ENCODE peak calls at places on chromosomes 1 and 21, in nine cellular contexts. V is fibroblast of pulmonary artery; A is CD4-positive, alpha-beta memory T cell; O is HepG2; C is transverse colon; F is ascending aorta; K is bronchial epithelial cell; T is WERI-Rb-1; H is fibroblast of lung. Q is an unnamed sample.

GRCh38 chr1:8055973-8056372 is 29.9 kb upstream of the ERRFI1 start:
- DNase-seq in V (peak), A (no peak), O (peak), C (no peak), F (no peak), K (peak), T (no peak), H (peak), Q (peak)

GRCh38 chr1:25343872-25344271 is 5.7 kb downstream of the TMEM50A start:
- DNase-seq in V (peak), A (no peak), O (no peak), C (no peak), F (no peak), K (peak), T (no peak), H (peak), Q (peak)

GRCh38 chr1:99548924-99549605 is 96.8 kb upstream of the PALMD start:
- DNase-seq in V (peak), A (no peak), O (no peak), C (no peak), F (no peak), K (no peak), T (no peak), H (no peak), Q (peak)

GRCh38 chr1:195439661-195440060 is 1168.6 kb downstream of the KCNT2 start:
- DNase-seq in V (no peak), A (no peak), O (no peak), C (no peak), F (no peak), K (no peak), T (no peak), H (no peak), Q (no peak)

GRCh38 chr1:217139513-217139912 is 416.3 kb upstream of the ESRRG start:
- DNase-seq in V (no peak), A (no peak), O (no peak), C (no peak), F (no peak), K (no peak), T (no peak), H (no peak), Q (no peak)

GRCh38 chr1:186429017-186429416 is 31.9 kb downstream of the PDC start:
- DNase-seq in V (peak), A (no peak), O (no peak), C (no peak), F (no peak), K (no peak), T (no peak), H (no peak), Q (peak)

GRCh38 chr1:77975907-77976306 is 3.0 kb downstream of the FUBP1 start:
- DNase-seq in V (no peak), A (no peak), O (no peak), C (no peak), F (no peak), K (peak), T (no peak), H (no peak), Q (peak)

GRCh38 chr1:145935708-145936107 is 8.4 kb upstream of the RBM8A start:
- DNase-seq in V (no peak), A (no peak), O (no peak), C (no peak), F (no peak), K (no peak), T (no peak), H (no peak), Q (no peak)

GRCh38 chr1:64691631-64692030 is 53.2 kb upstream of the RAVER2 start:
- DNase-seq in V (peak), A (no peak), O (no peak), C (no peak), F (no peak), K (peak), T (no peak), H (peak), Q (peak)

GRCh38 chr1:25825605-25826004 is 5.9 kb downstream of the MTFR1L start:
- DNase-seq in V (no peak), A (no peak), O (peak), C (no peak), F (no peak), K (no peak), T (no peak), H (no peak), Q (no peak)

GRCh38 chr1:230537456-230537855 is 104.8 kb upstream of the COG2 start:
- DNase-seq in V (no peak), A (no peak), O (no peak), C (no peak), F (no peak), K (no peak), T (peak), H (no peak), Q (no peak)

GRCh38 chr1:209710098-209710497 is 5.5 kb downstream of the HSD11B1 start:
- DNase-seq in V (no peak), A (no peak), O (no peak), C (no peak), F (no peak), K (no peak), T (no peak), H (no peak), Q (no peak)

GRCh38 chr1:5637171-5637570 is 355.1 kb downstream of the NPHP4 start:
- DNase-seq in V (no peak), A (peak), O (no peak), C (peak), F (no peak), K (peak), T (peak), H (no peak), Q (no peak)

GRCh38 chr1:38018864-38019343 is 6.4 kb downstream of the UTP11 start:
- DNase-seq in V (peak), A (no peak), O (peak), C (no peak), F (no peak), K (no peak), T (no peak), H (peak), Q (peak)

GRCh38 chr1:58991305-58991704 is 207.5 kb upstream of the JUN start:
- DNase-seq in V (no peak), A (no peak), O (no peak), C (no peak), F (no peak), K (no peak), T (no peak), H (no peak), Q (no peak)

GRCh38 chr1:228228601-228229074 is 20.8 kb downstream of the OBSCN start:
- DNase-seq in V (peak), A (no peak), O (peak), C (no peak), F (no peak), K (peak), T (no peak), H (peak), Q (peak)

GRCh38 chr21:43312751-43313169 is 114.2 kb downstream of the SIK1 start:
- DNase-seq in V (no peak), A (no peak), O (peak), C (peak), F (no peak), K (no peak), T (no peak), H (no peak), Q (no peak)

GRCh38 chr1:2529776-2530500 is at the start of gene HES5:
- DNase-seq in V (no peak), A (no peak), O (no peak), C (peak), F (no peak), K (no peak), T (no peak), H (no peak), Q (no peak)

GRCh38 chr1:2528611-2528965 is 1.5 kb downstream of the HES5 start:
- DNase-seq in V (no peak), A (no peak), O (no peak), C (no peak), F (no peak), K (no peak), T (no peak), H (no peak), Q (no peak)

GRCh38 chr1:2528966-2529750 is 905 bp downstream of the HES5 start:
- DNase-seq in V (no peak), A (no peak), O (no peak), C (peak), F (no peak), K (no peak), T (no peak), H (no peak), Q (no peak)

GRCh38 chr1:2532485-2533160 is 2.6 kb upstream of the HES5 start:
- DNase-seq in V (no peak), A (no peak), O (no peak), C (no peak), F (no peak), K (no peak), T (no peak), H (no peak), Q (no peak)

DNA sequence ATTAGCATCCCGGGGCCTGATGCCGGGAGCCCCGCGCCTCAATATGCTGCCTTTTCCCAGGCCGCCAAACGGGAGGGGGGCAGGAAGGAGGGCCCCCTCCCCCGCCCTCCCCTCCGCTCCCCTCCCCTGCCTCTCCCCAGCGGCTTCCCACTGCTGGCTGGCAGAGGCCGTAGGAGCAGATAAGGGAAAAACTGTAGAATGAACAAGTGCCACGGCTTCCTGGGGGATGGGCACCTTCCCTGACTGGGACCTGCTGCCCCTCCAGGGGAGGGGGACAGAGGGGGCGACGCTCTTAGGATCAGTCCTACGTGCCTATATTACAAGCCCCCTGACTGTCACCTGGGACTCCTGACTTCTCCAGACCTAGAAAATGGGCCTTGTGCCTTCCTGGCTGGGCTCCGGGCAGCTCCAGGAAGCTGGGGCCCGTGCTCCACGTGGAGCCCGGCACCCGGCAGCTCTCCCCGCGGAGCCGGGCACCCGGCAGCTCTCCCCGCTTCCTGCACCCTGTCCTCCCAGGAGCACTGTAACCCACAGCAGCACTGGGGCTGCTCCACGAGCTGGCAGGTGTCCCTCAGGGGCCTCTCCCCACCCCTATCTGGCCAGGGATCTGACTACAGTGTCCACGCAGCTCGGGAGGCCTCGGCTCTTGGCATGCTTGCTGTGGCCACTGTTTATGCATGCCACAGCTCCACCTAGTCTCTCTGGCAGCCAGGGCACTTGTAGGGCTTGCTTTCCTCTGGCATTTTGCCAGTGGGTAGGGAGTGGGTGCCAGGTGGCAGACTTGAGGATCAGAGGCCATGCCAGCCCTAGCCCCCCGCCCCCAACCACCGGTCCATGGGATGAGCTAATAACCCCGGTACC is 668 bp upstream of the HES5 start:
- DNase-seq in V (no peak), A (no peak), O (no peak), C (peak), F (no peak), K (no peak), T (no peak), H (no peak), Q (no peak)
- H3K4me3 ChIP-seq in V (no peak), A (no peak), O (no peak), C (peak), F (peak), K (no peak), T (no peak), H (no peak), Q (no peak)

GRCh38 chr1:207825296-207825695 is 73.4 kb downstream of the CD46 start:
- DNase-seq in V (no peak), A (no peak), O (no peak), C (no peak), F (no peak), K (no peak), T (no peak), H (no peak), Q (no peak)
- H3K4me3 ChIP-seq in V (no peak), A (peak), O (peak), C (peak), F (peak), K (no peak), T (no peak), H (no peak), Q (peak)

DNA sequence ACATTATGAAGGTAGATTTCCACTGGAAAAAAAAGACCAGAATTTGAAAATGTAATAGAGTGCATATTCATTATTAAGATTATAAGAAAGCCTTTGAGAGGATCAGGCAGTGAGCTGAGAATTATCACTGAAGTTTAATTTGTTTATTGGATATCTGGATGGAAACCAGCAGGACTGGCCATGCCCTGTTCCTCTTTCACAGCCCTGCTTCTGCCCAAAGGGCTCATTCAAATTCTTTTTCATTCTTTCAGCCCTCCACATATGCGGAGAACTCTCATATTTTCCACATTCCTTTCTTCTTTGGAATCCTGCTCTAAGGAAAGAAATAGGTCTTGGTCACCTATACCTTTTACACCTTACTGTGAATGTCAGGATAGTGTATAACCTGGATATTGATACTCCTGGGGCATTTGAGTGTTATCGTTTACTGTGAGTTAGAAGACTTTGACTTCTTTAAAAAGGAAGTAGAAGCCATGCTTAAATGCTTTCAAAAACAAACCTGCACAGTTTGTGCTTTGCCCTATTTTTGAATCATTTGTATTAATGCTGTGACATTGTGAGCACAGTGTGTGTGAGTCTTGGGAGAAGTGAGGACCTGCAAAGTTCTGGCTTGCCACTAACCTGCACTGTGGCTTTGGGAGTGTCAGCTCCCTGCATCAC is 35.5 kb downstream of the ST6GALNAC3 start:
- DNase-seq in V (no peak), A (no peak), O (no peak), C (no peak), F (no peak), K (no peak), T (no peak), H (no peak), Q (no peak)
- H3K4me3 ChIP-seq in V (no peak), A (no peak), O (no peak), C (no peak), F (no peak), K (no peak), T (no peak), H (no peak), Q (no peak)

DNA sequence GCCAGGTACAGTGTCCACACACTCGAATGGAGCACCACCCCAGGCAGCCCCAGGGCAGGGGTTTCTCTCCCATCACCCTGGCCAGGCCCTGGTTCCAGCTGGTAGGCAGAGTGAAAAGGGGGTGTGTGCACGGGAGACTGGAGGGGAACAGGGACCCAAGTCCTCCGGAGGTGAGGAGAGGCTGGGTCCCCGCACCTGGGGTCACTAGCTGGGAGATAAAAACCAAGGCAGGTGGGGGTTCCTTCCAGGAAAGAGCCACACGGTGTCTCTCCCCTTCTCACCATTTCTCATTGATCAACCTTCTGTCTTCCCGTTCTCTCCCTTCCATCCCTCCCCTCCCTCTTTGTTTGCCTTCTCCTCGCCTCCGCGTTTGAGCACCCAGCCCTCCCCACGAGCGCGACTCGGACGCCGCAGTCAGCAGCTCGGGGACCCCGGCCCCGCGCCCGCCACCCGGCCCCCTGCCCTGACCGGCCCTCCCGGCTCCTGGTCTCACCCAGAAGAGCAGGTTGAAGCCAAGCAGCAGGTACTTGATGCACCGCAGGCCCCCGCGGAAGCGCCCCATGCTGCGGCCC is 346 bp downstream of the TSPAN2 start:
- DNase-seq in V (no peak), A (no peak), O (no peak), C (no peak), F (no peak), K (no peak), T (no peak), H (no peak), Q (no peak)
- H3K4me3 ChIP-seq in V (peak), A (peak), O (no peak), C (peak), F (peak), K (peak), T (peak), H (no peak), Q (peak)

GRCh38 chr1:94245747-94246438 is 8.5 kb upstream of the ARHGAP29 start:
- DNase-seq in V (peak), A (no peak), O (no peak), C (no peak), F (no peak), K (no peak), T (no peak), H (no peak), Q (peak)
- H3K4me3 ChIP-seq in V (peak), A (no peak), O (no peak), C (peak), F (peak), K (no peak), T (no peak), H (peak), Q (peak)

DNA sequence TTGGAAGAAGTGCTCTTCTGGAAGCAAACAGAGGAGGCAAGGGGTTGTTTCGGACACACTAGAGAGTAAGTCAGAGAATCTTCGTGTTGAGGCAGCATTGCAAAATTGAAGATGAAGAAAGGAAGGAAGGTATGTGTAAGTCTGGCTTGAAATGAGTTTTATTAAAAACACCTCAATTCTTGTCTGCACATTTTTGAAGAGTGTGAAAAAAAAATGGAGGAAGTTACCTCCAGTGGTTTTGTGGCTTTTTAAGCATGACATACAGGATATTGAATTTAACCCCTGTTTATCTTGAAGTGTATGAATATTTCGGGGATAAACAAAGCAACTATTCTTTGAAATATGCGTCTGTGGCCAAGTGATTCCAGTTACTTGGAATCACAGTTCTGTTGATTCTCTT is 203.2 kb upstream of the SGIP1 start:
- DNase-seq in V (peak), A (peak), O (no peak), C (no peak), F (no peak), K (peak), T (no peak), H (peak), Q (peak)
- H3K4me3 ChIP-seq in V (no peak), A (peak), O (no peak), C (no peak), F (no peak), K (no peak), T (no peak), H (no peak), Q (no peak)

GRCh38 chr1:46488343-46489168 is 1.1 kb upstream of the DMBX1 start:
- DNase-seq in V (peak), A (no peak), O (no peak), C (no peak), F (no peak), K (peak), T (peak), H (peak), Q (peak)
- H3K4me3 ChIP-seq in V (no peak), A (no peak), O (no peak), C (no peak), F (no peak), K (no peak), T (peak), H (no peak), Q (no peak)

DNA sequence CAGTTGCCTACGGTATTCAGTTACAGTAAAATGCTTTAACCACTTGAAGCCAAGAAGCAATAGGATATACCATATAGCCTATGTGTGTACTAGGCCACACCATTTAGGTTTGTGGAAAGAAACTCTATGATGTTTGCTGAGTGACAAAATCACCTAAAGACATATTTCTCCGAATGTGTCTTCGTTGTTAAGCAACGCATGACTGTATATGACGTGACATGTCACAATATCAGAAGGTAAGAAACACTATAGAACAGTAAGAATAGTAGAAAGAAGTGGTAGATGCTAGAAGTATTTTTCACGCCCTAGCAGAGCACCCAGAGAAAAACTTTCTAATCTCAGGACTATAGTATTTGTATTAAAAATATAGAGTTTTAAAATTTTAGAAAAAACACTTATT is 1188.2 kb upstream of the B3GALT2 start:
- DNase-seq in V (no peak), A (no peak), O (no peak), C (no peak), F (no peak), K (no peak), T (no peak), H (no peak), Q (no peak)
- H3K4me3 ChIP-seq in V (no peak), A (no peak), O (no peak), C (no peak), F (no peak), K (no peak), T (no peak), H (no peak), Q (no peak)